ENCODE peak calls at places on chromosomes 4 and X, in six cellular contexts. N is stomach, Q is cardiac fibroblast, X is ovary, T is left lung, V is body of pancreas. Y is an unnamed sample.
A peak's percentile ranks its signal among the peaks of the same experiment; 100 is the strongest.

GRCh38 chr4:79613269-79613995 is 205.4 kb upstream of the GK2 start:
- DNase-seq in N (no peak), Q (no peak), V (no peak), T (no peak), X (no peak), Y (no peak)

GRCh38 chr4:189299706-189300105 is 641.0 kb upstream of the FRG1 start:
- DNase-seq in N (no peak), T (no peak), V (no peak), Q (no peak), X (no peak), Y (peak; percentile 2)

GRCh38 chr4:72942565-72942964 is 127.0 kb downstream of the COX18 start:
- DNase-seq in Q (no peak), X (no peak), T (no peak), V (no peak), N (no peak), Y (no peak)

GRCh38 chr4:97548186-97548585 is 595.1 kb downstream of the STPG2 start:
- DNase-seq in X (no peak), Q (no peak), T (no peak), N (no peak), V (no peak), Y (no peak)

GRCh38 chrX:114626323-114626722 is 42.4 kb downstream of the HTR2C start:
- DNase-seq in X (no peak), Q (peak; percentile 43), N (no peak), T (no peak), V (no peak), Y (peak; percentile 44)

GRCh38 chr4:336099-336892 is 1.3 kb upstream of the ZNF141 start:
- DNase-seq in Q (peak; percentile 22), X (peak; percentile 72), N (no peak), T (peak; percentile 32), V (peak; percentile 35), Y (peak; percentile 31)

GRCh38 chrX:47158781-47159180 is 13.8 kb downstream of the RBM10 start:
- DNase-seq in N (peak; percentile 14), V (no peak), Q (no peak), X (no peak), T (no peak), Y (no peak)

GRCh38 chr4:99071159-99071558 is 17.4 kb downstream of the ADH5 start:
- DNase-seq in N (no peak), Q (no peak), T (no peak), X (no peak), V (no peak), Y (no peak)

GRCh38 chr4:172245493-172245892 is 432.3 kb downstream of the GALNTL6 start:
- DNase-seq in V (no peak), T (no peak), X (no peak), N (no peak), Q (no peak), Y (no peak)

GRCh38 chrX:94751611-94752010 is 1077.6 kb downstream of the FAM133A start:
- DNase-seq in V (no peak), N (no peak), Q (no peak), X (no peak), T (no peak), Y (no peak)

DNA sequence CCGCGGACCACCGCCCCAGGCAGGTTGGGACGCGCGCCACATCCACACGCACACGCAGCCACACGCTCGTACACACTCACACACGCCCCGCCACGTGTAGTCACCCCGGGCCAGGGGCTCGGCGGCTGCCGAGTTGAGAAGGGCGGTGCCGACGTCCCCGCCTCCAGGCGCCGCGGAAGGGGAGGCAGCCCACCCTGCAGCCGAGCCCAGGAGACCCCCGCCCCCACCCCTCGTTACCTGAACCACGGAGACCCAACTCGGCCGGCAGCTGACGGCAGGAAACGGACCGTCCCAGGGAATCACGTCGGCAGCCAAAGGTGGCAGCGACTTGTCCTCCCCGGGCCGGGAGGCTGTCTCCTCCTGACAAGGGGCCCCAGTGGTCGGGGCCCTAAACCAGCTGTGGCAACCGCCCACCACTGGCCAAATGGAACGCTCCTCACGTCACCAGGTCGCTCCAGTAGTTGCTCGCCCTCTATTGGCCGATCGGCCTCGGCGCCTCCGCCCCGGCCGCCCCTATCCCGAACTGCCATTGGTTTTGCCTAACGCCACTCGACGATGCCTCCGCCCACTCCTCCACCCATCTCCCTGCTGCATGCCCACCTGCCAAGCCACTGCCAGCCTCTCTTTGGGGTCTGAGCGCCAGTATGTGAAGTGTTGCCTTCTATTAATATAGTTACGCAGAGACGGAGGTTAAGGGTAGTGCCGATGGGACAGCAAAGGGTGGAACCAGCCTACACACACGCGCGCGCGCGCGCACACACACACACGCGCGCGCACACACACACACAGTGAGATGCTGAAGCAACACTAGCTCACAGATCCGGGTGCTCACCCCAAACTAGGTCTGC is at the start of gene ZDHHC9:
- DNase-seq in X (peak; percentile 91), Q (peak; percentile 93), V (peak; percentile 86), T (peak; percentile 89), N (peak; percentile 89), Y (peak; percentile 92)
- TF ChIP-seq CTCF in X (no peak), Q (no peak), V (peak; percentile 22), T (no peak), N (no peak), Y (no peak)

GRCh38 chr4:7759635-7760034 is 180.0 kb downstream of the AFAP1 start:
- DNase-seq in X (no peak), N (no peak), T (no peak), V (no peak), Q (no peak), Y (no peak)
- H3K4me3 ChIP-seq in X (no peak overlapping the region), N (no peak overlapping the region), T (no peak overlapping the region), V (no peak overlapping the region), Q (no peak overlapping the region), Y (no peak overlapping the region)

DNA sequence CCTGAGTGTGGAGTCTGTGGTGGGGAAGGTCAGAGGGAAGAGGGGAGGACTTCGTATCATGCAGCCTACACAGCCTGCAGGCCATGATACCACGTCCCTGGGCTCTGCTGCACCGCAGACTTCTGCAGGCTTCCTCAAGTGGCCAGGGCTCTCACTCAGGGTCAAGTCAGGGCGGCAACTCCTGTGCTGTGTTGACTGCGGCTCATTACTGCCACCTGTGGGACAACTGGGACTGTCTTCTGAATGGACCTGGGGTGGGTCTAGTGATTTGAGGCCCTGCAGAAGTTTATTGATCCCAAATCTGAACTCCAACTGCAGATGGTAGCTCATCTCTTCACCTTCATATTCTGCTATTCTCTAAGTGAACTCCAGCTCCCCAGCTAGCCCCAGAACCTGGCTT is 167.1 kb downstream of the NSUN7 start:
- DNase-seq in Q (peak; percentile 32), N (peak; percentile 42), X (no peak), T (peak; percentile 61), V (peak; percentile 62), Y (peak; percentile 32)
- TF ChIP-seq CTCF in Q (peak; percentile 68), N (no peak), X (no peak), T (peak; percentile 29), V (peak; percentile 36), Y (peak; percentile 50)

GRCh38 chr4:87078987-87079469 is 141.4 kb downstream of the KLHL8 start:
- DNase-seq in V (no peak), Q (peak; percentile 92), X (no peak), T (no peak), N (no peak), Y (peak; percentile 85)
- H3K4me3 ChIP-seq in V (no peak overlapping the region), Q (no peak overlapping the region), X (no peak overlapping the region), T (no peak overlapping the region), N (no peak overlapping the region), Y (no peak overlapping the region)

DNA sequence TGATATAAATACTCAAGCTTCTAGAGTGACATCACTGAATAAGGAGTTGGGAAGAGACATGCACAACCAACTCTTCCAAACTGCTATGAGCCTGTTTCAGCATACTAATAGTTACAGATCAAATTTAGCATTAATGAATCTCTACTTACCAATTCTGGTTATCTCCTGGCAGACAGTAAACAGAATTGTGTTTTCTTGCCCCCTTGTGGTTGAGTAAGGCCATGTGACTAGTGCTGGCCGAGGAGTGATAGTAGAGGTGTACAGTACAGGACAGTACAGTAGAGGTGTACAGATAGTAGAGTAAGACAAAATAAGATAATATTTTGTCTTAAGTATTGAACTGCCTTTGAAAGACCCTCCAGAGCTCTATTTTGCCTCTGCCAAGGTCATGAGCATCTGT is 681.4 kb downstream of the GABRG1 start:
- DNase-seq in V (no peak), N (no peak), Q (peak; percentile 24), T (no peak), X (no peak), Y (peak; percentile 43)
- TF ChIP-seq CTCF in V (peak; percentile 18), N (peak; percentile 45), Q (peak; percentile 13), T (no peak), X (no peak), Y (peak; percentile 55)

GRCh38 chrX:79146552-79147390 is 2.3 kb downstream of the GPR174 start:
- DNase-seq in Q (no peak), T (no peak), N (no peak), X (no peak), V (no peak), Y (no peak)
- H3K4me3 ChIP-seq in Q (no peak overlapping the region), T (peak overlapping the region; percentile 11), N (no peak overlapping the region), X (no peak overlapping the region), V (no peak overlapping the region), Y (no peak overlapping the region)

GRCh38 chrX:101799387-101799786 is 132.4 kb downstream of the ZMAT1 start:
- DNase-seq in X (peak; percentile 68), V (peak; percentile 92), Q (peak; percentile 89), N (peak; percentile 86), T (peak; percentile 84), Y (peak; percentile 92)

DNA sequence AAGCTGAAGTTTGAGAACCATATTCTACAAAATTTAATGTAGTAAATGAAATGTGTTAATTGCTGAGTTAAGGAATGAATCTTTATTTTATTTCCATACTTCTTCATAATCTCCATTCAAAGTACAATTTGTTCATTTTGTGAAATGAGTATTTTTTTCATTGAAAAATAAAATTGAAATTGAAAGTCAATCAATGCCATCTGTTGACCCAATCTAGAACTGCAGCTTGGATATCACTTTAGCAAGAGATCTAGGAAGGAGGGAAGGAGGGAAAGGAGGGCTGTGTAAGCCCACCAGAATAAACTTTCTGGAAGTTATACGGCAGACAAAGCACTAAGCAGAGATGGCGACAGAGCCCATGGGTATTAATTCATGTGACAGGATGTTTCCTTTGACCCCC is 128.4 kb downstream of the ZMAT1 start:
- DNase-seq in V (no peak), X (no peak), N (no peak), T (no peak), Q (peak; percentile 18), Y (peak; percentile 34)
- TF ChIP-seq CTCF in V (peak; percentile 40), X (no peak), N (no peak), T (peak; percentile 56), Q (peak; percentile 17), Y (peak; percentile 45)

Y was measured in choroid plexus epithelial cell.